ENCODE peak calls at places on chromosome 16, in four cellular contexts. K, P, G and J are unnamed samples.

GRCh38 chr16:51615141-51615540 is 464.1 kb upstream of the SALL1 start:
- DNase-seq in K (no peak), P (no peak), G (no peak), J (no peak)

GRCh38 chr16:85605912-85606841 is 6.9 kb upstream of the GSE1 start:
- DNase-seq in K (no peak), P (no peak), G (no peak), J (no peak)

GRCh38 chr16:2476741-2477140 is 1.8 kb downstream of the TBC1D24 start:
- DNase-seq in K (no peak), P (no peak), G (no peak), J (no peak)

GRCh38 chr16:89178453-89179147 is 7.1 kb downstream of the CDH15 start:
- DNase-seq in K (no peak), P (no peak), G (no peak), J (no peak)

GRCh38 chr16:63925221-63925620 is 1196.6 kb downstream of the CDH11 start:
- DNase-seq in K (no peak), P (no peak), G (no peak), J (no peak)

GRCh38 chr16:84965428-84966149 is 45.7 kb downstream of the ZDHHC7 start:
- DNase-seq in K (no peak), P (no peak), G (no peak), J (no peak)

GRCh38 chr16:12092347-12092882 is 115.9 kb downstream of the SNX29 start:
- DNase-seq in K (no peak), P (no peak), G (peak; percentile 92), J (peak; percentile 96)

GRCh38 chr16:2675021-2675420 is 7.3 kb upstream of the KCTD5 start:
- DNase-seq in K (no peak), P (no peak), G (no peak), J (no peak)

GRCh38 chr16:67017810-67018488 is 11.0 kb upstream of the CBFB start:
- DNase-seq in K (peak; percentile 68), P (peak; percentile 47), G (peak; percentile 91), J (peak; percentile 92)

GRCh38 chr16:922051-922450 is 48.7 kb downstream of the LMF1 start:
- DNase-seq in K (no peak), P (no peak), G (no peak), J (no peak)
- TF ChIP-seq CTCF in K (no peak), P (no peak), G (no peak), J (no peak)

DNA sequence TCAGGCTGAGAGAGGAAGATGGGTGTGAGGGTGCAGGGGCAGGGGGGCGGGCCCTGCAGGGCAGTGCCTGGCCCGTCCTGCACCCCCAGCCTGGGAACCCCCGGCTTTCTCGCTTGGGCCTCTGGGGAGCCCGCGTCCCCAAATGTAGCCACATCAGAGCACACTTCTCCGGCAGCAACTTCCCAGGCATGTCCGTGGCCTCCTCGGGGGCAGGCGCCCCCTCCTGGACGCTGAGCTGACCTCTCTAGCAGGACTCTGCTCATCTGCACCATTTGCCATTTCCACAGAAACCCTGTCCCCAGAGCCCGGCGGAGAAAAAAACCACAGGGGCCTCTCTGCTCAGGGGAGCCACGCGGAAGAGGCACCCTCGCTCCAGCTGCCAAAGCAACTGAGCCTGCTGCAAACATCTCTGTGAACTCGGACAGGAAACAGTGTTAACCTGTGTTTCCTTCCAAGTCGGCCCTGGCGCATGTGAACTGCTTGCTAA is 63.4 kb downstream of the KLHDC4 start:
- DNase-seq in K (no peak), P (no peak), G (peak; percentile 10), J (peak; percentile 32)
- TF ChIP-seq CTCF in K (no peak), P (peak; percentile 49), G (peak; percentile 77), J (peak; percentile 64)

GRCh38 chr16:69526831-69527655 is 38.7 kb upstream of the NFAT5 start:
- DNase-seq in K (no peak), P (no peak), G (no peak), J (no peak)
- TF ChIP-seq CTCF in K (no peak), P (no peak), G (no peak), J (no peak)

DNA sequence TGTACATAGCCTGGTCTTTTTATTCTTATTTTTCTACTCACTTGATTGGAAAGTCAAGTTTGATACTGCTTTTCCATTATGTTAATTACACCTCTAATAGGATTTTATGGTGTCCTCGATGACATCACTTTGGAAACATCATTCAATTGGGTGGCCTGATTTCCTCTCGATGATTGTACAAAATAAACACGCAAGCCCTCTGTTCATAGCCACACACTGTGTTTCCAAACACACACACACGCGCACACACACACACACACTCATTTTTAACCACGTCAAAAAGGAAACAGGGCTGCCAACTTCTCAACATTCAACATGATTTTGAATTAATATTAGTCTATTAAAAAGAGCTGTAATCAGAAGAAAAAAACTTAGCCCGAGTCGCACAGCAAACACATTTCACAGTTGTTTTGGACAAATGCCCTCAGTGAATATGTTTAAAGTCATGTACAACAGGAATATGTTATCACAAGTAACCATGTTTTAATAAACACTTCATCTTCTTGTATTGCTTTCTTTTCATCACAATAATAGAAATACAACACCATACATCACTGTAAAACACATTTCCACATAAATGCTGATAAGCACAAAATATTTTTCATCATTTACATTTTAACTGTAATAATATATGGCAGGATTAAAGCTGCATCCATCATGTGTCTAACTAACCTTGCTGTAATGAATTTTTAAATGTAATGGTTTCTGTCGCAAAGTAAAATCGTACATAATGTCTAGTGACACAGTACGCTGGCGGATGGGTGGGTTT is 219.1 kb upstream of the IRX3 start:
- DNase-seq in K (no peak), P (no peak), G (no peak), J (no peak)
- TF ChIP-seq CTCF in K (no peak), P (no peak), G (no peak), J (no peak)

DNA sequence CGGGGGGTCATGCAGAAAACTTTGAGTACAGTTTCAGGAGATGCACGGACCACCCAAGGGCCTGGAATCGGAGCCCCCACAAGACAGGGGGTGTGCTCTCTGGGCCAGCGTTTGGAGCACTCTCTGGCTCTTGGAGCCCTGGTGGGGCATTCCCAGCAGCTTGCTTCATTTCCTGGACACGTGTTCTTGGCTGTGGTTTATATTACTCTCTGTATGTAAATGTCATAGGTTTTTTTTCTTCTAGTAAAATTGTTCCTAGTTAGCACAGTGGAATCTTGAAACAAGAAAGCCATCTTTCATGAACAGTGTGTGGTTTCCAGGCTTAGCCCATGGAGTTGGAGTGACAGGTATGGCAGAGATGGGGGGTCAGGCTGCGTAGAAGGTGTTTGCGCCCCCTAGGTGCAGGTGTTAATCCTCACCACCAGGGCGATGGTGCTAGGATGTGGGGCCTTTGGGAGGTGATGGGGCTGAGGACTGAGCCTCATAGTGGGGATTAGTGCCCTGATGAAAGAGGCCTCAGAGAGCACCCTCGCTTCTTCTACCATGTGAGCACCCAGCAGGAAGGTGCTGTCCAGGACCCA is 79.8 kb downstream of the JPH3 start:
- DNase-seq in K (no peak), P (no peak), G (peak; percentile 54), J (peak; percentile 64)
- TF ChIP-seq CTCF in K (no peak), P (peak; percentile 10), G (peak; percentile 36), J (peak; percentile 35)